ENCODE peak calls at places on chromosomes 13 and 19, in nine cellular contexts. Y, V, Z, W, K, L, N, T and I are unnamed samples.

GRCh38 chr19:16527971-16528521 is 14.2 kb downstream of the CHERP start:
- DNase-seq in Y (no peak), V (no peak), Z (no peak), W (no peak), K (no peak), L (peak; percentile 44), N (no peak), T (peak; percentile 19), I (no peak)

GRCh38 chr19:49355890-49356289 is 6.3 kb downstream of the TEAD2 start:
- DNase-seq in Y (no peak), V (no peak), Z (no peak), W (no peak), K (no peak), L (no peak), N (no peak), T (peak; percentile 33), I (no peak)

GRCh38 chr13:95643471-95643813 is 1.1 kb downstream of the DZIP1 start:
- DNase-seq in Y (no peak), V (no peak), Z (peak; percentile 57), W (no peak), K (no peak), L (no peak), N (no peak), T (peak; percentile 55), I (no peak)

GRCh38 chr13:44197791-44198770 is 175.5 kb upstream of the SERP2 start:
- DNase-seq in Y (no peak), V (no peak), Z (peak; percentile 49), W (no peak), K (no peak), L (no peak), N (no peak), T (peak; percentile 36), I (no peak)

GRCh38 chr19:19403373-19403901 is 2.0 kb upstream of the GATAD2A start:
- DNase-seq in Y (peak; percentile 43), V (no peak), Z (peak; percentile 56), W (no peak), K (no peak), L (no peak), N (no peak), T (peak; percentile 70), I (peak; percentile 87)

GRCh38 chr13:110312669-110313031 is 5.6 kb downstream of the COL4A2 start:
- DNase-seq in Y (no peak), V (no peak), Z (peak; percentile 41), W (no peak), K (no peak), L (no peak), N (no peak), T (peak; percentile 95), I (no peak)

GRCh38 chr13:51249767-51250741 is 27.9 kb downstream of the FAM124A start:
- DNase-seq in Y (no peak), V (no peak), Z (no peak), W (no peak), K (no peak), L (no peak), N (no peak), T (no peak), I (no peak)

GRCh38 chr19:55149078-55150003 is at the start of gene TNNT1:
- DNase-seq in Y (no peak), V (no peak), Z (no peak), W (no peak), K (no peak), L (no peak), N (no peak), T (peak; percentile 57), I (no peak)

GRCh38 chr13:30982506-30982905 is 50.0 kb downstream of the TEX26 start:
- DNase-seq in Y (no peak), V (no peak), Z (no peak), W (no peak), K (no peak), L (no peak), N (no peak), T (no peak), I (no peak)

GRCh38 chr19:39709026-39709872 is 5.0 kb downstream of the LGALS14 start:
- DNase-seq in Y (no peak), V (no peak), Z (peak; percentile 39), W (no peak), K (no peak), L (no peak), N (no peak), T (no peak), I (no peak)

GRCh38 chr19:42052241-42052863 is 17.7 kb downstream of the GRIK5 start:
- DNase-seq in Y (no peak), V (no peak), Z (peak; percentile 21), W (no peak), K (no peak), L (no peak), N (no peak), T (no peak), I (no peak)

GRCh38 chr13:33730147-33730546 is 87.8 kb upstream of the RFC3 start:
- DNase-seq in Y (no peak), V (no peak), Z (no peak), W (no peak), K (no peak), L (no peak), N (no peak), T (no peak), I (no peak)